ENCODE peak calls at places on chromosomes 6 and 20, in five cellular contexts. One of them, this sample, is unnamed.

GRCh38 chr20:3932277-3933073 is 43.3 kb downstream of the PANK2 start:
- DNase-seq in activated CD4-positive, alpha-beta T cell treated with anti-CD3 and anti-CD28 coated beads, Interleukin-2, amount 50 U/mL, for 24 hours: no peak
- DNase-seq in naive thymus-derived CD4-positive, alpha-beta T cell: no peak
- DNase-seq in NCI-H2029: peak
- DNase-seq in psoas muscle: no peak
- DNase-seq in this sample: no peak

GRCh38 chr6:145699462-145699861 is 35.9 kb downstream of the EPM2A start:
- DNase-seq in activated CD4-positive, alpha-beta T cell treated with anti-CD3 and anti-CD28 coated beads, Interleukin-2, amount 50 U/mL, for 24 hours: no peak
- DNase-seq in psoas muscle: no peak
- DNase-seq in NCI-H2029: no peak
- DNase-seq in naive thymus-derived CD4-positive, alpha-beta T cell: no peak
- DNase-seq in this sample: peak

GRCh38 chr20:50491168-50491567 is 19.0 kb upstream of the PTPN1 start:
- DNase-seq in activated CD4-positive, alpha-beta T cell treated with anti-CD3 and anti-CD28 coated beads, Interleukin-2, amount 50 U/mL, for 24 hours: no peak
- DNase-seq in NCI-H2029: no peak
- DNase-seq in naive thymus-derived CD4-positive, alpha-beta T cell: no peak
- DNase-seq in psoas muscle: no peak
- DNase-seq in this sample: no peak

GRCh38 chr20:44006578-44006977 is 91.9 kb downstream of the TOX2 start:
- DNase-seq in activated CD4-positive, alpha-beta T cell treated with anti-CD3 and anti-CD28 coated beads, Interleukin-2, amount 50 U/mL, for 24 hours: no peak
- DNase-seq in NCI-H2029: no peak
- DNase-seq in psoas muscle: no peak
- DNase-seq in naive thymus-derived CD4-positive, alpha-beta T cell: no peak
- DNase-seq in this sample: no peak

GRCh38 chr20:1674361-1674760 is 16.8 kb upstream of the SIRPG start:
- DNase-seq in NCI-H2029: no peak
- DNase-seq in psoas muscle: no peak
- DNase-seq in activated CD4-positive, alpha-beta T cell treated with anti-CD3 and anti-CD28 coated beads, Interleukin-2, amount 50 U/mL, for 24 hours: no peak
- DNase-seq in naive thymus-derived CD4-positive, alpha-beta T cell: no peak
- DNase-seq in this sample: no peak

GRCh38 chr6:4573958-4574481 is 202.2 kb upstream of the CDYL start:
- DNase-seq in naive thymus-derived CD4-positive, alpha-beta T cell: no peak
- DNase-seq in activated CD4-positive, alpha-beta T cell treated with anti-CD3 and anti-CD28 coated beads, Interleukin-2, amount 50 U/mL, for 24 hours: no peak
- DNase-seq in psoas muscle: no peak
- DNase-seq in NCI-H2029: no peak
- DNase-seq in this sample: peak

GRCh38 chr6:151067684-151068596 is 171.8 kb upstream of the AKAP12 start:
- DNase-seq in psoas muscle: peak
- DNase-seq in activated CD4-positive, alpha-beta T cell treated with anti-CD3 and anti-CD28 coated beads, Interleukin-2, amount 50 U/mL, for 24 hours: no peak
- DNase-seq in NCI-H2029: no peak
- DNase-seq in naive thymus-derived CD4-positive, alpha-beta T cell: no peak
- DNase-seq in this sample: peak

GRCh38 chr20:8127553-8128255 is 4.4 kb upstream of the PLCB1 start:
- DNase-seq in psoas muscle: no peak
- DNase-seq in naive thymus-derived CD4-positive, alpha-beta T cell: no peak
- DNase-seq in NCI-H2029: no peak
- DNase-seq in activated CD4-positive, alpha-beta T cell treated with anti-CD3 and anti-CD28 coated beads, Interleukin-2, amount 50 U/mL, for 24 hours: no peak
- DNase-seq in this sample: no peak

GRCh38 chr20:50333856-50334255 is 143.2 kb downstream of the CEBPB start:
- DNase-seq in activated CD4-positive, alpha-beta T cell treated with anti-CD3 and anti-CD28 coated beads, Interleukin-2, amount 50 U/mL, for 24 hours: no peak
- DNase-seq in psoas muscle: no peak
- DNase-seq in naive thymus-derived CD4-positive, alpha-beta T cell: no peak
- DNase-seq in NCI-H2029: no peak
- DNase-seq in this sample: peak

GRCh38 chr6:152087701-152088100 is 280.2 kb downstream of the ESR1 start:
- DNase-seq in activated CD4-positive, alpha-beta T cell treated with anti-CD3 and anti-CD28 coated beads, Interleukin-2, amount 50 U/mL, for 24 hours: no peak
- DNase-seq in naive thymus-derived CD4-positive, alpha-beta T cell: no peak
- DNase-seq in psoas muscle: no peak
- DNase-seq in NCI-H2029: no peak
- DNase-seq in this sample: no peak

GRCh38 chr6:159107451-159108260 is 61.5 kb upstream of the FNDC1 start:
- DNase-seq in activated CD4-positive, alpha-beta T cell treated with anti-CD3 and anti-CD28 coated beads, Interleukin-2, amount 50 U/mL, for 24 hours: no peak
- DNase-seq in psoas muscle: no peak
- DNase-seq in naive thymus-derived CD4-positive, alpha-beta T cell: no peak
- DNase-seq in NCI-H2029: no peak
- DNase-seq in this sample: no peak

GRCh38 chr6:11295969-11296368 is 63.5 kb upstream of the NEDD9 start:
- DNase-seq in naive thymus-derived CD4-positive, alpha-beta T cell: no peak
- DNase-seq in psoas muscle: no peak
- DNase-seq in activated CD4-positive, alpha-beta T cell treated with anti-CD3 and anti-CD28 coated beads, Interleukin-2, amount 50 U/mL, for 24 hours: no peak
- DNase-seq in NCI-H2029: no peak
- DNase-seq in this sample: no peak

GRCh38 chr6:46353450-46353998 is 137.7 kb downstream of the RCAN2 start:
- DNase-seq in activated CD4-positive, alpha-beta T cell treated with anti-CD3 and anti-CD28 coated beads, Interleukin-2, amount 50 U/mL, for 24 hours: no peak
- DNase-seq in naive thymus-derived CD4-positive, alpha-beta T cell: no peak
- DNase-seq in NCI-H2029: no peak
- DNase-seq in psoas muscle: no peak
- DNase-seq in this sample: no peak

GRCh38 chr6:159833556-159833955 is 33.5 kb downstream of the PNLDC1 start:
- DNase-seq in naive thymus-derived CD4-positive, alpha-beta T cell: no peak
- DNase-seq in activated CD4-positive, alpha-beta T cell treated with anti-CD3 and anti-CD28 coated beads, Interleukin-2, amount 50 U/mL, for 24 hours: no peak
- DNase-seq in psoas muscle: no peak
- DNase-seq in NCI-H2029: no peak
- DNase-seq in this sample: peak

GRCh38 chr6:62707156-62707555 is 421.1 kb upstream of the KHDRBS2 start:
- DNase-seq in activated CD4-positive, alpha-beta T cell treated with anti-CD3 and anti-CD28 coated beads, Interleukin-2, amount 50 U/mL, for 24 hours: no peak
- DNase-seq in naive thymus-derived CD4-positive, alpha-beta T cell: no peak
- DNase-seq in NCI-H2029: no peak
- DNase-seq in psoas muscle: no peak
- DNase-seq in this sample: no peak

GRCh38 chr6:143575840-143576498 is 64.4 kb upstream of the FUCA2 start:
- DNase-seq in activated CD4-positive, alpha-beta T cell treated with anti-CD3 and anti-CD28 coated beads, Interleukin-2, amount 50 U/mL, for 24 hours: no peak
- DNase-seq in psoas muscle: no peak
- DNase-seq in naive thymus-derived CD4-positive, alpha-beta T cell: no peak
- DNase-seq in NCI-H2029: no peak
- DNase-seq in this sample: no peak

This sample was measured in cardiac fibroblast.